ENCODE peak calls at places on chromosomes 16 and 17, in five cellular contexts. One of them, this sample, is unnamed.
A peak's percentile ranks its signal among the peaks of the same experiment; 100 is the strongest.

GRCh38 chr16:11073407-11073806 is 129.0 kb downstream of the CLEC16A start:
- DNase-seq in HCT116: no peak
- DNase-seq in A549: no peak
- DNase-seq in H1: no peak
- DNase-seq in WTC11: no peak
- DNase-seq in this sample: no peak

GRCh38 chr17:66275651-66276050 is 26.8 kb upstream of the PRKCA start:
- DNase-seq in A549: peak; percentile 98
- DNase-seq in WTC11: no peak
- DNase-seq in HCT116: peak; percentile 97
- DNase-seq in H1: no peak
- DNase-seq in this sample: peak; percentile 61

GRCh38 chr17:66885417-66885816 is 50.5 kb downstream of the CACNG5 start:
- DNase-seq in A549: no peak
- DNase-seq in HCT116: no peak
- DNase-seq in WTC11: no peak
- DNase-seq in H1: no peak
- DNase-seq in this sample: no peak

GRCh38 chr17:79940381-79941087 is 95.1 kb downstream of the TBC1D16 start:
- DNase-seq in WTC11: peak; percentile 7
- DNase-seq in HCT116: no peak
- DNase-seq in A549: no peak
- DNase-seq in H1: no peak
- DNase-seq in this sample: no peak

GRCh38 chr17:74126179-74126900 is 77.1 kb upstream of the RPL38 start:
- DNase-seq in HCT116: no peak
- DNase-seq in WTC11: no peak
- DNase-seq in H1: no peak
- DNase-seq in A549: no peak
- DNase-seq in this sample: no peak

GRCh38 chr16:28925386-28926228 is 569 bp upstream of the RABEP2 start:
- DNase-seq in H1: no peak
- DNase-seq in HCT116: peak; percentile 54
- DNase-seq in WTC11: no peak
- DNase-seq in A549: peak; percentile 67
- DNase-seq in this sample: peak; percentile 94

GRCh38 chr17:60968266-60968665 is 290.6 kb downstream of the BCAS3 start:
- DNase-seq in HCT116: no peak
- DNase-seq in A549: no peak
- DNase-seq in WTC11: no peak
- DNase-seq in H1: no peak
- DNase-seq in this sample: no peak

GRCh38 chr17:32586666-32587065 is 99.9 kb downstream of the CDK5R1 start:
- DNase-seq in A549: no peak
- DNase-seq in WTC11: no peak
- DNase-seq in HCT116: no peak
- DNase-seq in H1: no peak
- DNase-seq in this sample: no peak

GRCh38 chr17:35709874-35710273 is 21.6 kb upstream of the RASL10B start:
- DNase-seq in H1: no peak
- DNase-seq in HCT116: peak; percentile 7
- DNase-seq in WTC11: no peak
- DNase-seq in A549: no peak
- DNase-seq in this sample: no peak

GRCh38 chr17:67649891-67650290 is 67.8 kb upstream of the NOL11 start:
- DNase-seq in A549: no peak
- DNase-seq in WTC11: no peak
- DNase-seq in H1: no peak
- DNase-seq in HCT116: no peak
- DNase-seq in this sample: no peak

GRCh38 chr17:50188521-50189395 is 12.7 kb downstream of the COL1A1 start:
- DNase-seq in WTC11: no peak
- DNase-seq in H1: no peak
- DNase-seq in A549: no peak
- DNase-seq in HCT116: no peak
- DNase-seq in this sample: no peak

GRCh38 chr17:80455784-80456183 is 20.6 kb downstream of the NPTX1 start:
- DNase-seq in HCT116: no peak
- DNase-seq in WTC11: no peak
- DNase-seq in A549: no peak
- DNase-seq in H1: no peak
- DNase-seq in this sample: peak; percentile 26

GRCh38 chr16:1818204-1818872 is 8.3 kb downstream of the HAGH start:
- DNase-seq in A549: no peak
- DNase-seq in HCT116: no peak
- DNase-seq in H1: no peak
- DNase-seq in WTC11: no peak
- DNase-seq in this sample: no peak

GRCh38 chr16:64452446-64452845 is 669.4 kb downstream of the CDH11 start:
- DNase-seq in H1: no peak
- DNase-seq in A549: no peak
- DNase-seq in WTC11: no peak
- DNase-seq in HCT116: no peak
- DNase-seq in this sample: no peak

GRCh38 chr16:64656471-64656870 is 465.4 kb downstream of the CDH11 start:
- DNase-seq in A549: no peak
- DNase-seq in WTC11: no peak
- DNase-seq in HCT116: no peak
- DNase-seq in H1: no peak
- DNase-seq in this sample: no peak

GRCh38 chr17:305090-305976 is 47.3 kb downstream of the RPH3AL start:
- DNase-seq in A549: peak; percentile 28
- DNase-seq in H1: no peak
- DNase-seq in WTC11: no peak
- DNase-seq in HCT116: no peak
- DNase-seq in this sample: no peak

GRCh38 chr17:79088266-79088996 is 13.8 kb downstream of the ENGASE start:
- DNase-seq in HCT116: no peak
- DNase-seq in WTC11: no peak
- DNase-seq in A549: no peak
- DNase-seq in H1: no peak
- DNase-seq in this sample: no peak

GRCh38 chr16:88839745-88840588 is 16.8 kb downstream of the GALNS start:
- DNase-seq in H1: no peak
- DNase-seq in A549: no peak
- DNase-seq in WTC11: no peak
- DNase-seq in HCT116: no peak
- DNase-seq in this sample: peak; percentile 100

GRCh38 chr16:19131809-19132777 is 18.3 kb downstream of the ITPRIPL2 start:
- DNase-seq in H1: no peak
- DNase-seq in HCT116: no peak
- DNase-seq in WTC11: no peak
- DNase-seq in A549: no peak
- DNase-seq in this sample: no peak

GRCh38 chr16:5035909-5036227 is 2.1 kb upstream of the NAGPA start:
- DNase-seq in A549: no peak
- DNase-seq in WTC11: no peak
- DNase-seq in HCT116: no peak
- DNase-seq in H1: no peak
- DNase-seq in this sample: no peak

GRCh38 chr16:5034167-5034523 is 410 bp upstream of the NAGPA start:
- DNase-seq in H1: no peak
- DNase-seq in WTC11: no peak
- DNase-seq in A549: no peak
- DNase-seq in HCT116: no peak
- DNase-seq in this sample: no peak

GRCh38 chr16:5031601-5032000 is 2.1 kb downstream of the NAGPA start:
- DNase-seq in HCT116: no peak
- DNase-seq in H1: no peak
- DNase-seq in A549: no peak
- DNase-seq in WTC11: no peak
- DNase-seq in this sample: no peak

GRCh38 chr16:5032748-5033167 is 977 bp downstream of the NAGPA start:
- DNase-seq in WTC11: no peak
- DNase-seq in HCT116: no peak
- DNase-seq in A549: no peak
- DNase-seq in H1: no peak
- DNase-seq in this sample: no peak

GRCh38 chr16:5033256-5034166 is at the start of gene NAGPA:
- DNase-seq in HCT116: peak; percentile 74
- DNase-seq in H1: peak; percentile 92
- DNase-seq in A549: peak; percentile 87
- DNase-seq in WTC11: peak; percentile 89
- DNase-seq in this sample: peak; percentile 84
- TF ChIP-seq MAX in HCT116: peak; percentile 82
- TF ChIP-seq MAX in H1: peak; percentile 66
- TF ChIP-seq MAX in A549: peak; percentile 80
- TF ChIP-seq MAX in WTC11: peak; percentile 49
- TF ChIP-seq MAX in this sample: peak; percentile 94

GRCh38 chr16:69108905-69109252 is 3.4 kb downstream of the HAS3 start:
- DNase-seq in WTC11: no peak
- DNase-seq in H1: no peak
- DNase-seq in A549: no peak
- DNase-seq in HCT116: no peak
- DNase-seq in this sample: no peak

GRCh38 chr16:69106491-69107291 is 1.2 kb downstream of the HAS3 start:
- DNase-seq in A549: peak; percentile 36
- DNase-seq in HCT116: no peak
- DNase-seq in WTC11: peak; percentile 62
- DNase-seq in H1: peak; percentile 75
- DNase-seq in this sample: no peak

GRCh38 chr16:69107311-69107962 is 2.0 kb downstream of the HAS3 start:
- DNase-seq in H1: peak; percentile 76
- DNase-seq in HCT116: no peak
- DNase-seq in WTC11: peak; percentile 52
- DNase-seq in A549: no peak
- DNase-seq in this sample: no peak

GRCh38 chr16:69108069-69108904 is 2.8 kb downstream of the HAS3 start:
- DNase-seq in WTC11: peak; percentile 40
- DNase-seq in A549: no peak
- DNase-seq in HCT116: no peak
- DNase-seq in H1: no peak
- DNase-seq in this sample: no peak

GRCh38 chr16:69105501-69106361 is at the start of gene HAS3:
- DNase-seq in HCT116: peak; percentile 69
- DNase-seq in H1: peak; percentile 81
- DNase-seq in A549: peak; percentile 81
- DNase-seq in WTC11: peak; percentile 74
- DNase-seq in this sample: peak; percentile 81
- TF ChIP-seq CTCF in HCT116: peak; percentile 35
- TF ChIP-seq CTCF in H1: no peak
- TF ChIP-seq CTCF in A549: peak; percentile 68
- TF ChIP-seq CTCF in WTC11: no peak
- TF ChIP-seq CTCF in this sample: peak; percentile 47

GRCh38 chr16:12178251-12178990 is 201.9 kb downstream of the SNX29 start:
- DNase-seq in WTC11: no peak
- DNase-seq in HCT116: no peak
- DNase-seq in A549: no peak
- DNase-seq in H1: no peak
- DNase-seq in this sample: no peak

GRCh38 chr16:12177643-12178042 is 201.1 kb downstream of the SNX29 start:
- DNase-seq in A549: no peak
- DNase-seq in HCT116: no peak
- DNase-seq in H1: no peak
- DNase-seq in WTC11: no peak
- DNase-seq in this sample: no peak

GRCh38 chr16:12172343-12172742 is 195.8 kb downstream of the SNX29 start:
- DNase-seq in HCT116: no peak
- DNase-seq in A549: no peak
- DNase-seq in H1: no peak
- DNase-seq in WTC11: no peak
- DNase-seq in this sample: no peak

GRCh38 chr16:12173121-12173520 is 196.6 kb downstream of the SNX29 start:
- DNase-seq in H1: no peak
- DNase-seq in HCT116: no peak
- DNase-seq in WTC11: no peak
- DNase-seq in A549: no peak
- DNase-seq in this sample: no peak

GRCh38 chr16:12176051-12176450 is 199.5 kb downstream of the SNX29 start:
- DNase-seq in HCT116: no peak
- DNase-seq in WTC11: no peak
- DNase-seq in H1: no peak
- DNase-seq in A549: no peak
- DNase-seq in this sample: no peak
- TF ChIP-seq MAX in HCT116: no peak
- TF ChIP-seq MAX in WTC11: no peak
- TF ChIP-seq MAX in H1: no peak
- TF ChIP-seq MAX in A549: no peak
- TF ChIP-seq MAX in this sample: no peak

DNA sequence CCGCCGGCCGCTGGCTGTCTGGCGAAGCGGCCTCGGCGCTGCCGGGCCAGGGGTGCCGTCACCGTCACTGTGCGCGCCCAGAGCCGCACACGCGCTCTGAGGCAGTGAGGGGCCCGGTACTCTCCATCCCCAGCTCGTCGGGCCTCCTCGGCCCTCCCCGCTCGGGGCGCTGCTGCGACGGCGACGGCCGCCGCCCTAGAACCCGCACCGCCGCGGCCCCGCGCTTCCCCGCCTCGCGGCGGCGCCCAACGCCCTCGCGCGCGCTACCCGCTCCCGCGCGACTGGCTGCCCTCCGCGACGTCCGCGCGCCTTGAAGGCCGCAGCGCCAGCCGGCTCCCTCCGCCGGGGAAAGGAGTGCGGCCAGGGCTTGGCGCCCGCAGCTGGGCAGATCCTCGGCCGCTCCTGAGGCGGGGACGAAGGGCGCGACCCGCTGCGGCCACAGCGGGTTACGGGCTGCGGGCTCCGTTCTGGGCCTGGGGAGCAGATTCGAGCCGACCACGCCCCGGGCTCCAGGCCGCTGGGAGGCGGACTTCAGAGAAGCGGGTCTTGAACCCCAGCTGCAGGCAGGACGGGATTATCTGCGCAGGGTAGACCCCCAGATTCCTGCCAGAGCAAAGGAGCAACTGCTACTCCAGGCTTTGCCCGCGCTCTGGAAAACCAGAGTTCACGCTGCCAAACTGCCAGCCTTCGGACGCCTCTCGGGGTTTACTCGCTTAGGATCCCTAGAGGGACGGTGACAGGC is at the start of gene ULK2:
- DNase-seq in H1: peak; percentile 80
- DNase-seq in WTC11: peak; percentile 70
- DNase-seq in A549: peak; percentile 52
- DNase-seq in HCT116: peak; percentile 46
- DNase-seq in this sample: peak; percentile 68
- TF ChIP-seq CTCF in H1: peak; percentile 18
- TF ChIP-seq CTCF in WTC11: no peak
- TF ChIP-seq CTCF in A549: peak; percentile 39
- TF ChIP-seq CTCF in HCT116: no peak
- TF ChIP-seq CTCF in this sample: peak; percentile 2

DNA sequence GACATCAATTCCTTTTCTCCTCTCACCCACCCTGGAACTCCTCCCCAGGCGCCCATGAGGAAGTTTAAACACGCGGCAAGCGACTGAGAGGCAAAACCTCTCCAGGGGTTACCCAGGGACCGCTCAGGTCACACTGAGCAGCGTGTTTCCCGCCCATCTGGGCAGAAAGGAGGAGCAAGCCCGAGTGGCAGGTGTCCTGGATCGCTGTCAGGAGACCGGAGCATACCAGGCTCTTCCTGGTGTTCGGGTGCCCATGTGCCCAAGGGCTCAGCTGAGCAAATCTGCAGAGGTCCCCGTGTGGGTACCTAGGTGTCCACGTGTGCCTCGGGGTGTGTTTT is 480 bp downstream of the SLC25A19 start:
- DNase-seq in HCT116: no peak
- DNase-seq in A549: peak; percentile 64
- DNase-seq in H1: peak; percentile 69
- DNase-seq in WTC11: peak; percentile 53
- DNase-seq in this sample: peak; percentile 80
- TF ChIP-seq MAX in HCT116: no peak
- TF ChIP-seq MAX in A549: no peak
- TF ChIP-seq MAX in H1: no peak
- TF ChIP-seq MAX in WTC11: peak; percentile 7
- TF ChIP-seq MAX in this sample: peak; percentile 32

GRCh38 chr17:10725262-10725661 is 4.6 kb downstream of the TMEM220 start:
- DNase-seq in H1: no peak
- DNase-seq in A549: no peak
- DNase-seq in WTC11: no peak
- DNase-seq in HCT116: no peak
- DNase-seq in this sample: no peak
- TF ChIP-seq CTCF in H1: no peak
- TF ChIP-seq CTCF in A549: no peak
- TF ChIP-seq CTCF in WTC11: no peak
- TF ChIP-seq CTCF in HCT116: no peak
- TF ChIP-seq CTCF in this sample: no peak

This sample was measured in NB4.